ENCODE peak calls at places on chromosomes 7 and 10, in four cellular contexts. One of them, this sample, is unnamed.

GRCh38 chr7:148738737-148739535 is 40.2 kb downstream of the CUL1 start:
- DNase-seq in EL: no peak
- DNase-seq in RPMI7951: no peak
- DNase-seq in kidney tubule cell: peak; percentile 40
- DNase-seq in this sample: no peak

GRCh38 chr10:114643158-114643557 is 14.9 kb downstream of the ABLIM1 start:
- DNase-seq in kidney tubule cell: no peak
- DNase-seq in EL: no peak
- DNase-seq in RPMI7951: no peak
- DNase-seq in this sample: no peak

GRCh38 chr10:78372806-78373205 is 339.1 kb downstream of the RPS24 start:
- DNase-seq in RPMI7951: no peak
- DNase-seq in kidney tubule cell: no peak
- DNase-seq in EL: no peak
- DNase-seq in this sample: no peak

GRCh38 chr10:22816298-22816653 is 101.9 kb upstream of the PIP4K2A start:
- DNase-seq in kidney tubule cell: peak; percentile 94
- DNase-seq in EL: peak; percentile 95
- DNase-seq in RPMI7951: peak; percentile 98
- DNase-seq in this sample: no peak

GRCh38 chr7:47577351-47577919 is 4.5 kb downstream of the TNS3 start:
- DNase-seq in RPMI7951: no peak
- DNase-seq in kidney tubule cell: no peak
- DNase-seq in EL: no peak
- DNase-seq in this sample: no peak

GRCh38 chr7:107262857-107263256 is 94.1 kb downstream of the HBP1 start:
- DNase-seq in EL: no peak
- DNase-seq in RPMI7951: no peak
- DNase-seq in kidney tubule cell: no peak
- DNase-seq in this sample: no peak

GRCh38 chr7:116953727-116954442 is 584 bp downstream of the ST7 start:
- DNase-seq in kidney tubule cell: peak; percentile 84
- DNase-seq in EL: peak; percentile 87
- DNase-seq in RPMI7951: peak; percentile 89
- DNase-seq in this sample: peak; percentile 39

GRCh38 chr10:6456067-6456466 is 124.0 kb downstream of the PRKCQ start:
- DNase-seq in RPMI7951: no peak
- DNase-seq in kidney tubule cell: no peak
- DNase-seq in EL: no peak
- DNase-seq in this sample: no peak

GRCh38 chr7:20598479-20599419 is 16.7 kb upstream of the ABCB5 start:
- DNase-seq in EL: peak; percentile 51
- DNase-seq in kidney tubule cell: peak; percentile 79
- DNase-seq in RPMI7951: peak; percentile 89
- DNase-seq in this sample: no peak

GRCh38 chr7:25720427-25720826 is 431.6 kb upstream of the NFE2L3 start:
- DNase-seq in RPMI7951: no peak
- DNase-seq in kidney tubule cell: peak; percentile 12
- DNase-seq in EL: peak; percentile 3
- DNase-seq in this sample: no peak

GRCh38 chr7:26593405-26593804 is 271.0 kb downstream of the SKAP2 start:
- DNase-seq in EL: no peak
- DNase-seq in kidney tubule cell: no peak
- DNase-seq in RPMI7951: peak; percentile 43
- DNase-seq in this sample: no peak

GRCh38 chr7:150799741-150800575 is at the start of gene TMEM176B:
- DNase-seq in kidney tubule cell: no peak
- DNase-seq in EL: no peak
- DNase-seq in RPMI7951: no peak
- DNase-seq in this sample: no peak

GRCh38 chr10:111209666-111210065 is 132.8 kb downstream of the ADRA2A start:
- DNase-seq in kidney tubule cell: no peak
- DNase-seq in RPMI7951: no peak
- DNase-seq in EL: peak; percentile 65
- DNase-seq in this sample: no peak

GRCh38 chr10:14758994-14759664 is 15.6 kb downstream of the FAM107B start:
- DNase-seq in kidney tubule cell: peak; percentile 30
- DNase-seq in RPMI7951: peak; percentile 40
- DNase-seq in EL: no peak
- DNase-seq in this sample: peak; percentile 19

GRCh38 chr10:110500515-110500905 is 2.8 kb downstream of the DUSP5 start:
- DNase-seq in EL: peak; percentile 86
- DNase-seq in RPMI7951: peak; percentile 77
- DNase-seq in kidney tubule cell: peak; percentile 89
- DNase-seq in this sample: no peak

GRCh38 chr7:2761801-2762497 is 73.9 kb downstream of the AMZ1 start:
- DNase-seq in kidney tubule cell: no peak
- DNase-seq in RPMI7951: no peak
- DNase-seq in EL: no peak
- DNase-seq in this sample: no peak

GRCh38 chr10:47238331-47239095 is 61.5 kb upstream of the GDF10 start:
- DNase-seq in kidney tubule cell: no peak
- DNase-seq in EL: no peak
- DNase-seq in RPMI7951: no peak
- DNase-seq in this sample: no peak

GRCh38 chr10:95767884-95768556 is 12.1 kb downstream of the ENTPD1 start:
- DNase-seq in kidney tubule cell: no peak
- DNase-seq in RPMI7951: peak; percentile 9
- DNase-seq in EL: peak; percentile 27
- DNase-seq in this sample: no peak

GRCh38 chr7:12581897-12582296 is 11.4 kb downstream of the SCIN start:
- DNase-seq in RPMI7951: no peak
- DNase-seq in kidney tubule cell: peak; percentile 78
- DNase-seq in EL: peak; percentile 19
- DNase-seq in this sample: no peak

GRCh38 chr7:71208881-71209280 is 76.9 kb downstream of the GALNT17 start:
- DNase-seq in kidney tubule cell: no peak
- DNase-seq in EL: no peak
- DNase-seq in RPMI7951: no peak
- DNase-seq in this sample: no peak

GRCh38 chr10:2099321-2099720 is 362.0 kb upstream of the ADARB2 start:
- DNase-seq in RPMI7951: no peak
- DNase-seq in EL: no peak
- DNase-seq in kidney tubule cell: no peak
- DNase-seq in this sample: no peak

GRCh38 chr10:22824984-22825383 is 102.9 kb upstream of the ARMC3 start:
- DNase-seq in RPMI7951: peak; percentile 67
- DNase-seq in kidney tubule cell: peak; percentile 99
- DNase-seq in EL: peak; percentile 82
- DNase-seq in this sample: no peak

GRCh38 chr10:125037145-125037544 is 95.2 kb downstream of the ZRANB1 start:
- DNase-seq in kidney tubule cell: peak; percentile 89
- DNase-seq in EL: peak; percentile 93
- DNase-seq in RPMI7951: peak; percentile 80
- DNase-seq in this sample: no peak

GRCh38 chr10:88971668-88972067 is 18.9 kb upstream of the FAS start:
- DNase-seq in RPMI7951: no peak
- DNase-seq in kidney tubule cell: no peak
- DNase-seq in EL: no peak
- DNase-seq in this sample: no peak

GRCh38 chr10:81248846-81249245 is 626.1 kb upstream of the NRG3 start:
- DNase-seq in RPMI7951: no peak
- DNase-seq in kidney tubule cell: peak; percentile 19
- DNase-seq in EL: no peak
- DNase-seq in this sample: no peak

GRCh38 chr7:112013262-112013661 is 192.9 kb downstream of the DOCK4 start:
- DNase-seq in RPMI7951: no peak
- DNase-seq in EL: no peak
- DNase-seq in kidney tubule cell: no peak
- DNase-seq in this sample: no peak

GRCh38 chr7:55276896-55277295 is 88.2 kb upstream of the LANCL2 start:
- DNase-seq in RPMI7951: no peak
- DNase-seq in EL: no peak
- DNase-seq in kidney tubule cell: no peak
- DNase-seq in this sample: no peak

GRCh38 chr7:96236198-96237039 is 85.5 kb downstream of the SLC25A13 start:
- DNase-seq in RPMI7951: peak; percentile 94
- DNase-seq in kidney tubule cell: peak; percentile 87
- DNase-seq in EL: peak; percentile 80
- DNase-seq in this sample: no peak

GRCh38 chr7:79664884-79665676 is 211.6 kb upstream of the MAGI2 start:
- DNase-seq in EL: no peak
- DNase-seq in kidney tubule cell: no peak
- DNase-seq in RPMI7951: no peak
- DNase-seq in this sample: no peak

GRCh38 chr10:60495357-60495756 is 105.7 kb upstream of the ANK3 start:
- DNase-seq in kidney tubule cell: peak; percentile 44
- DNase-seq in EL: peak; percentile 51
- DNase-seq in RPMI7951: peak; percentile 25
- DNase-seq in this sample: no peak

GRCh38 chr7:120052884-120053382 is 220.0 kb upstream of the KCND2 start:
- DNase-seq in kidney tubule cell: peak; percentile 94
- DNase-seq in EL: peak; percentile 2
- DNase-seq in RPMI7951: peak; percentile 96
- DNase-seq in this sample: no peak

GRCh38 chr10:44860811-44861751 is 50.1 kb upstream of the TMEM72 start:
- DNase-seq in EL: peak; percentile 98
- DNase-seq in kidney tubule cell: peak; percentile 36
- DNase-seq in RPMI7951: peak; percentile 90
- DNase-seq in this sample: no peak

GRCh38 chr7:92751902-92752901 is 84.2 kb downstream of the CDK6 start:
- DNase-seq in kidney tubule cell: peak; percentile 93
- DNase-seq in EL: peak; percentile 91
- DNase-seq in RPMI7951: peak; percentile 87
- DNase-seq in this sample: no peak

GRCh38 chr7:106959753-106960152 is 84.8 kb upstream of the PRKAR2B start:
- DNase-seq in RPMI7951: no peak
- DNase-seq in kidney tubule cell: no peak
- DNase-seq in EL: no peak
- DNase-seq in this sample: peak; percentile 5

GRCh38 chr7:106588576-106589494 is 72.1 kb downstream of the CCDC71L start:
- DNase-seq in RPMI7951: no peak
- DNase-seq in kidney tubule cell: no peak
- DNase-seq in EL: no peak
- DNase-seq in this sample: no peak

GRCh38 chr10:58341947-58342346 is 7.1 kb downstream of the UBE2D1 start:
- DNase-seq in EL: no peak
- DNase-seq in kidney tubule cell: no peak
- DNase-seq in RPMI7951: no peak
- DNase-seq in this sample: no peak

GRCh38 chr7:77727936-77728701 is 31.9 kb downstream of the RSBN1L start:
- DNase-seq in RPMI7951: peak; percentile 9
- DNase-seq in EL: peak; percentile 71
- DNase-seq in kidney tubule cell: no peak
- DNase-seq in this sample: no peak

GRCh38 chr7:149620961-149621360 is 123.4 kb upstream of the ZNF746 start:
- DNase-seq in kidney tubule cell: no peak
- DNase-seq in RPMI7951: no peak
- DNase-seq in EL: no peak
- DNase-seq in this sample: peak; percentile 88

GRCh38 chr7:129569326-129569725 is 42.2 kb upstream of the NRF1 start:
- DNase-seq in RPMI7951: no peak
- DNase-seq in kidney tubule cell: no peak
- DNase-seq in EL: no peak
- DNase-seq in this sample: no peak